ENCODE peak calls at places on chromosomes 2 and 18, in six cellular contexts. Q is kidney glomerular epithelial cell; B is AML-193; F is foreskin fibroblast; A is activated naive CD4-positive, alpha-beta T cell treated with anti-CD3 and anti-CD28 coated beads, Interleukin-2, amount 50 U/mL, for 16 hours; N is activated CD8-positive, alpha-beta memory T cell treated with anti-CD3 and anti-CD28 coated beads for 48 hours. Z is an unnamed sample.

GRCh38 chr2:133400411-133400810 is 167.9 kb downstream of the NCKAP5 start:
- DNase-seq in Q (no peak), B (no peak), F (no peak), A (no peak), N (no peak), Z (no peak)

GRCh38 chr2:68849579-68850030 is 21.6 kb downstream of the BMP10 start:
- DNase-seq in Q (no peak), B (no peak), F (no peak), A (no peak), N (no peak), Z (no peak)

GRCh38 chr2:159449504-159450124 is 163.1 kb upstream of the WDSUB1 start:
- DNase-seq in Q (no peak), B (no peak), F (no peak), A (no peak), N (no peak), Z (no peak)

GRCh38 chr2:187102381-187102780 is 253.4 kb upstream of the ZSWIM2 start:
- DNase-seq in Q (no peak), B (no peak), F (no peak), A (no peak), N (no peak), Z (no peak)

GRCh38 chr18:69956655-69957054 is 9.0 kb upstream of the CD226 start:
- DNase-seq in Q (no peak), B (no peak), F (no peak), A (peak; percentile 32), N (no peak), Z (no peak)

GRCh38 chr2:241110089-241110606 is 8.1 kb upstream of the MTERF4 start:
- DNase-seq in Q (no peak), B (no peak), F (no peak), A (no peak), N (no peak), Z (no peak)

GRCh38 chr2:44169155-44169898 is 652 bp downstream of the PPM1B start:
- DNase-seq in Q (peak; percentile 34), B (peak; percentile 81), F (peak; percentile 15), A (peak; percentile 43), N (peak; percentile 26), Z (no peak)

GRCh38 chr18:75408554-75409506 is 18.7 kb downstream of the SMIM21 start:
- DNase-seq in Q (peak; percentile 89), B (no peak), F (peak; percentile 98), A (peak; percentile 29), N (peak; percentile 6), Z (peak; percentile 93)

GRCh38 chr2:196403471-196403870 is 232.1 kb upstream of the STK17B start:
- DNase-seq in Q (peak; percentile 19), B (no peak), F (peak; percentile 42), A (no peak), N (no peak), Z (peak; percentile 21)

GRCh38 chr2:149861034-149861433 is 273.5 kb upstream of the MMADHC start:
- DNase-seq in Q (no peak), B (no peak), F (no peak), A (no peak), N (no peak), Z (no peak)

GRCh38 chr18:52343731-52344340 is 3.8 kb downstream of the DCC start:
- DNase-seq in Q (no peak), B (no peak), F (no peak), A (no peak), N (no peak), Z (no peak)

GRCh38 chr2:21317131-21317530 is 193.4 kb downstream of the TDRD15 start:
- DNase-seq in Q (no peak), B (peak; percentile 11), F (no peak), A (no peak), N (no peak), Z (no peak)

GRCh38 chr18:68843467-68844089 is 45.7 kb downstream of the CCDC102B start:
- DNase-seq in Q (no peak), B (no peak), F (no peak), A (no peak), N (no peak), Z (no peak)

GRCh38 chr2:48774251-48774650 is 18.7 kb upstream of the LHCGR start:
- DNase-seq in Q (no peak), B (no peak), F (no peak), A (no peak), N (no peak), Z (no peak)

GRCh38 chr18:48151421-48152095 is 221.1 kb upstream of the SMAD2 start:
- DNase-seq in Q (no peak), B (no peak), F (no peak), A (no peak), N (no peak), Z (no peak)

GRCh38 chr18:77138270-77138669 is 5.7 kb upstream of the MBP start:
- DNase-seq in Q (no peak), B (no peak), F (no peak), A (no peak), N (no peak), Z (no peak)

GRCh38 chr18:34222396-34223163 is 2.1 kb downstream of the NOL4 start:
- DNase-seq in Q (peak; percentile 2), B (no peak), F (no peak), A (no peak), N (no peak), Z (no peak)

GRCh38 chr18:31444142-31444541 is 3.4 kb upstream of the DSG3 start:
- DNase-seq in Q (no peak), B (no peak), F (no peak), A (no peak), N (no peak), Z (no peak)

GRCh38 chr2:181674466-181674865 is 5.9 kb downstream of the NEUROD1 start:
- DNase-seq in Q (no peak), B (no peak), F (no peak), A (no peak), N (no peak), Z (no peak)